ENCODE peak calls at places on chromosome 11, in ten cellular contexts. M is A549, V is NT2/D1, F is transverse colon, P is body of pancreas, D is gastrocnemius medialis, Z is GM23248, Q is cardiac muscle cell, R is IMR-90, I is ovary. L is an unnamed sample.

GRCh38 chr11:27201454-27202302 is 161.1 kb downstream of the BBOX1 start:
- DNase-seq in R (peak; percentile 48), V (no peak), Z (peak; percentile 87), I (peak; percentile 83), F (peak; percentile 96), P (peak; percentile 94), D (peak; percentile 62), Q (peak; percentile 91), M (peak; percentile 92), L (peak; percentile 73)

GRCh38 chr11:91796999-91797398 is 427.6 kb upstream of the FAT3 start:
- DNase-seq in M (peak; percentile 41), R (no peak), Z (no peak), P (no peak), D (no peak), F (no peak), V (no peak), I (no peak), Q (no peak), L (no peak)

GRCh38 chr11:82494988-82495432 is 238.7 kb downstream of the FAM181B start:
- DNase-seq in Q (peak; percentile 26), D (no peak), M (peak; percentile 10), Z (no peak), P (no peak), F (no peak), I (no peak), R (no peak), V (peak; percentile 30), L (no peak)

GRCh38 chr11:76119032-76119431 is 87.3 kb downstream of the WNT11 start:
- DNase-seq in R (no peak), Z (no peak), I (no peak), P (no peak), M (no peak), Q (no peak), D (no peak), V (no peak), F (no peak), L (no peak)

GRCh38 chr11:106137061-106137460 is 59.6 kb downstream of the AASDHPPT start:
- DNase-seq in D (no peak), R (no peak), V (no peak), I (no peak), Q (no peak), M (no peak), Z (no peak), P (no peak), F (no peak), L (peak; percentile 43)

GRCh38 chr11:102517670-102518069 is 12.9 kb downstream of the MMP7 start:
- DNase-seq in R (no peak), M (no peak), V (no peak), Q (no peak), I (no peak), F (no peak), D (no peak), P (no peak), Z (no peak), L (no peak)

GRCh38 chr11:124900464-124900863 is 2.8 kb upstream of the ROBO4 start:
- DNase-seq in Q (no peak), F (no peak), V (peak; percentile 48), I (peak; percentile 42), P (no peak), R (peak; percentile 93), D (no peak), M (peak; percentile 49), Z (peak; percentile 96), L (peak; percentile 42)

GRCh38 chr11:111762981-111763643 is 3.1 kb downstream of the PPP2R1B start:
- DNase-seq in I (no peak), Q (no peak), D (no peak), P (no peak), R (peak; percentile 20), Z (peak; percentile 39), M (no peak), F (no peak), V (no peak), L (no peak)

GRCh38 chr11:96097844-96098421 is 174.0 kb upstream of the MTMR2 start:
- DNase-seq in F (peak; percentile 23), P (no peak), R (peak; percentile 36), V (no peak), D (no peak), Q (no peak), I (no peak), Z (peak; percentile 47), M (no peak), L (no peak)

GRCh38 chr11:15903246-15903645 is 453.1 kb downstream of the SOX6 start:
- DNase-seq in M (no peak), P (no peak), Q (no peak), R (no peak), Z (no peak), I (no peak), D (no peak), V (no peak), F (no peak), L (peak; percentile 48)

GRCh38 chr11:34358666-34359547 is 1.1 kb upstream of the ABTB2 start:
- DNase-seq in F (peak; percentile 73), P (peak; percentile 73), Q (peak; percentile 85), V (no peak), R (peak; percentile 73), I (peak; percentile 81), M (peak; percentile 77), D (peak; percentile 80), Z (peak; percentile 88), L (peak; percentile 73)

GRCh38 chr11:36139767-36140166 is 149.5 kb downstream of the COMMD9 start:
- DNase-seq in V (no peak), F (no peak), D (no peak), P (no peak), M (no peak), R (peak; percentile 49), I (no peak), Q (no peak), Z (no peak), L (no peak)
- H3K9me3 ChIP-seq in V (peaks cover 7% of the 10 kb centered on the region), F (no peaks in the 10 kb centered on the region), D (no peaks in the 10 kb centered on the region), P (no peaks in the 10 kb centered on the region), M (no peaks in the 10 kb centered on the region), R (no peaks in the 10 kb centered on the region), I (no peaks in the 10 kb centered on the region), Q (no peaks in the 10 kb centered on the region), Z (no peaks in the 10 kb centered on the region), L (no peaks in the 10 kb centered on the region)

GRCh38 chr11:100397401-100397800 is 289.7 kb upstream of the ARHGAP42 start:
- DNase-seq in R (no peak), F (no peak), Q (no peak), M (no peak), I (no peak), Z (no peak), P (no peak), D (no peak), V (no peak), L (no peak)

GRCh38 chr11:100396281-100396680 is 290.8 kb upstream of the ARHGAP42 start:
- DNase-seq in F (no peak), R (no peak), Q (no peak), Z (no peak), M (no peak), D (no peak), V (no peak), P (no peak), I (no peak), L (no peak)
- H3K9me3 ChIP-seq in F (peaks cover 4% of the 10 kb centered on the region), R (no peaks in the 10 kb centered on the region), Q (no peaks in the 10 kb centered on the region), Z (no peaks in the 10 kb centered on the region), M (no peaks in the 10 kb centered on the region), D (no peaks in the 10 kb centered on the region), V (no peaks in the 10 kb centered on the region), P (no peaks in the 10 kb centered on the region), I (no peaks in the 10 kb centered on the region), L (no peaks in the 10 kb centered on the region)

GRCh38 chr11:18132341-18132740 is at the start of gene MRGPRX3:
- DNase-seq in P (no peak), M (no peak), D (no peak), I (no peak), R (no peak), Q (no peak), Z (no peak), V (no peak), F (no peak), L (no peak)

GRCh38 chr11:18137186-18137800 is 4.9 kb downstream of the MRGPRX3 start:
- DNase-seq in D (no peak), I (no peak), P (no peak), Q (no peak), M (no peak), F (no peak), R (no peak), Z (no peak), V (no peak), L (no peak)

GRCh38 chr11:18140145-18140544 is 7.8 kb downstream of the MRGPRX3 start:
- DNase-seq in V (no peak), R (no peak), Q (no peak), Z (no peak), P (no peak), I (no peak), F (no peak), M (no peak), D (no peak), L (no peak)

DNA sequence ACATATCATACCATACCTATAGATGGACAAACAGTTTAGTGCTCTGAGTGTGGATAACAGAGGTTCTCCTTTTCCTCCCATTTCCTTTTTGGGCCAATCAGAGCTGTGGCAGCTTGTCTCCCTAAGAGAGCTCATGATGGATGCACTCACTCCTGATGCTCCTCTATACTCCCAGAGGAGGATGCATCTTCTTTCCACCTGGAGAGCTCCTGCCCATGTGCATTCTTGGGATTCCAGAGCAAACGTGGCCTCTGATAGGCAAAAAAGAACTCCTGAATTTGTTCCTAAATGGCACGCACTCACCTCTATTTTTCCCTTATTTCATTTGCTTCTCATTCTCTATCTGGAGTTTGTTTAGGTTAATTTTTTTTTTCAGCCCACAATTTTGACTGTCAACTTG is 2.9 kb downstream of the MRGPRX3 start:
- DNase-seq in I (no peak), Z (no peak), P (no peak), F (no peak), D (no peak), R (no peak), Q (no peak), V (no peak), M (no peak), L (no peak)
- H3K9me3 ChIP-seq in I (no peaks in the 10 kb centered on the region), Z (no peaks in the 10 kb centered on the region), P (no peaks in the 10 kb centered on the region), F (no peaks in the 10 kb centered on the region), D (no peaks in the 10 kb centered on the region), R (no peaks in the 10 kb centered on the region), Q (no peaks in the 10 kb centered on the region), V (no peaks in the 10 kb centered on the region), M (no peaks in the 10 kb centered on the region), L (no peaks in the 10 kb centered on the region)

GRCh38 chr11:101169944-101170343 is 40.3 kb upstream of the PGR start:
- DNase-seq in F (no peak), V (no peak), Z (no peak), D (no peak), P (no peak), R (no peak), Q (no peak), M (no peak), I (no peak), L (no peak)

DNA sequence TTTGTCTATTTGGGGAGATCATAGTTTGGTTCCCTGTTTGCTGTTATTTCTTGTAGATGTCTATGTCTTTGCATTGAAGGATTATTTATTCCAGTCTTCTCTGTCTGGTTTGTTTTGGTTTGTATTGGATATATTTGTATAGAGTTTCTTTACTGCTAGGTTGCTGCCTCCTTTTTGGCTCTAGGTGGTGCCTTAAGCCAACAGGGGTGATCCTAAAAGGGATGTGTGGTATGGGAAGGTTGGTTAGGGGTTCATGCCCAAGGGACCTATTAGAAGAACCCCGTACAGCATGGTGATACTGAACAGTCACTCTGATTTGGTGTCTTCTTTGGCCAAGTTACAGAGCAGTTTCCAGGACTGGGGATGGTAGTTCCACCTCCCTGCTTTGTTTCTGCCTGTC is 36.4 kb upstream of the PGR start:
- DNase-seq in R (no peak), V (no peak), P (no peak), F (no peak), Q (no peak), I (no peak), M (no peak), D (no peak), Z (no peak), L (no peak)
- H3K9me3 ChIP-seq in R (no peaks in the 10 kb centered on the region), V (no peaks in the 10 kb centered on the region), P (no peaks in the 10 kb centered on the region), F (no peaks in the 10 kb centered on the region), Q (no peaks in the 10 kb centered on the region), I (peaks cover 3% of the 10 kb centered on the region), M (no peaks in the 10 kb centered on the region), D (no peaks in the 10 kb centered on the region), Z (no peaks in the 10 kb centered on the region), L (no peaks in the 10 kb centered on the region)